ENCODE peak calls at places on chromosomes 2 and 18, in four cellular contexts. P is lower lobe of right lung, Q is psoas muscle, T is heart left ventricle. J is an unnamed sample. For H3K27me3, the result is how much of the 10 kb centered on the place peaks cover.

GRCh38 chr18:42931501-42931900 is 184.0 kb downstream of the RIT2 start:
- DNase-seq in P (no peak), Q (no peak), T (no peak), J (no peak)

GRCh38 chr18:12968619-12969018 is 20.8 kb downstream of the SEH1L start:
- DNase-seq in P (no peak), Q (no peak), T (no peak), J (no peak)

GRCh38 chr18:36650206-36650605 is 178.6 kb downstream of the TPGS2 start:
- DNase-seq in P (no peak), Q (no peak), T (no peak), J (no peak)

GRCh38 chr2:235641333-235641732 is 147.5 kb downstream of the AGAP1 start:
- DNase-seq in P (no peak), Q (no peak), T (no peak), J (peak)

GRCh38 chr2:182078988-182079602 is 93.4 kb downstream of the PPP1R1C start:
- DNase-seq in P (no peak), Q (no peak), T (no peak), J (no peak)

GRCh38 chr2:30484145-30484544 is 37.1 kb downstream of the LCLAT1 start:
- DNase-seq in P (no peak), Q (no peak), T (no peak), J (no peak)

GRCh38 chr2:9377461-9378097 is 45.7 kb downstream of the ITGB1BP1 start:
- DNase-seq in P (no peak), Q (no peak), T (no peak), J (no peak)

GRCh38 chr2:162768646-162769045 is 69.9 kb downstream of the KCNH7 start:
- DNase-seq in P (no peak), Q (no peak), T (no peak), J (no peak)

GRCh38 chr18:57426187-57426586 is 9.0 kb upstream of the ONECUT2 start:
- DNase-seq in P (no peak), Q (no peak), T (no peak), J (no peak)

GRCh38 chr2:105655244-105655643 is 89.5 kb upstream of the NCK2 start:
- DNase-seq in P (no peak), Q (no peak), T (no peak), J (no peak)

GRCh38 chr2:221228214-221228769 is 343.8 kb downstream of the EPHA4 start:
- DNase-seq in P (no peak), Q (no peak), T (no peak), J (no peak)

DNA sequence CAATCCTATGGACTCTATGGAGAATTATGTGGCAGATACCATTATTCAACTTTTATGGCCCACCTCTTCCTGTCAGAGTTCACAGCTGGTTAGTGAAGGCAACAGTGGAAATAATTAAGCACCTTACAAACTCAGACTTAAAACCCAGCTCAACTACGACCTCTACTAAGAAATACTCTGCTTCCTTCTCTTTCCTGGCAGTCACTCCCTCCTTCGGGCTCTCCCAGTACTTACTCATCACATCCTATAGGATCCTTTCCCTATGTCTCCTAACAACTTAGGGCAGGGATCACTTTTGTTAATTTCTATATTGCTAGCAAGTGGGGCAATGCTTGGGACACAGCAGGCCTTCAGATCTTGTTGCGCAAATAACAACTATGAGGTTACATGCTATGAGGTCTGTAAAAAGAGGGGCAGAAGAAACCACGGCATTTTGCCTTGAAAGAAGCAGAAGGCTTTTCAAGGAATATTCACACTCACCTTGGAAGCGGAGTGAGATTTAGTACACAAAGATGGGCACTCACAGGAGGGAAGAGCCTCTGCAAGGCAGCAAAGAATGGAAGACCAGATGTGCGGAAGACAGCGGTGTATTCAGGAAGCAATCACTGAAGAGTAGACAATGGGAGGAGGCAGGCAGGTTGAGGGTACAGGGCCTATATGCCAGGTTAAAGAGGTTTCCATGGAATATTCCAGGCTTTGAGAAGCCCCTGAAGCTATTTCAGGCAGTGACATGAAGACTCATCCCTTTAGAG is 2.1 kb downstream of the STK39 start:
- DNase-seq in P (no peak), Q (no peak), T (no peak), J (no peak)
- H3K4me3 ChIP-seq in P (no peak), Q (peak), T (no peak), J (no peak)

DNA sequence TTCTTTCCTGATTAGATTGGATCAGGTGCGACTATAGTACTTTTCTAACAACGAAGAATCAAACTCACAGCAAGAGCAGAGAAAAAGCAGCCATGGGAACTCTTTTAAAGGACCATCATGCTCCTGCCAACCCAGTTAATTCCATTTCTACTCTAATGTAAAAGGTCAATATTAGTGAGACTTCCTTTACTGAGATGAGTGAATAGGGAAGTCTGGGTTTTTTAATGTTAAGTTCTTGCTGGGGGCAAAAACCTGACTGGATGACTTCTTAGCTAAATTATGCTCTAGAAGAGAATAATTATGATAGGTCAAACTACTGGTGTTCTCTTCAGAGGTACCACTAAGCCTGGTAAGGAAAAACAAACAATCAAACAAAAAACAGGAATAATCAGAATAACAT is 8.4 kb downstream of the SRBD1 start:
- DNase-seq in P (no peak), Q (no peak), T (no peak), J (no peak)
- TF ChIP-seq CTCF in P (no peak), Q (no peak), T (no peak), J (no peak)

GRCh38 chr18:48943736-48944527 is 6.8 kb downstream of the SMAD7 start:
- DNase-seq in P (no peak), Q (no peak), T (no peak), J (no peak)

GRCh38 chr18:48942086-48942485 is 8.7 kb downstream of the SMAD7 start:
- DNase-seq in P (no peak), Q (no peak), T (no peak), J (no peak)

GRCh38 chr18:48944634-48945033 is 6.1 kb downstream of the SMAD7 start:
- DNase-seq in P (no peak), Q (no peak), T (no peak), J (no peak)

GRCh38 chr18:48942554-48943261 is 8.1 kb downstream of the SMAD7 start:
- DNase-seq in P (no peak), Q (no peak), T (no peak), J (no peak)

DNA sequence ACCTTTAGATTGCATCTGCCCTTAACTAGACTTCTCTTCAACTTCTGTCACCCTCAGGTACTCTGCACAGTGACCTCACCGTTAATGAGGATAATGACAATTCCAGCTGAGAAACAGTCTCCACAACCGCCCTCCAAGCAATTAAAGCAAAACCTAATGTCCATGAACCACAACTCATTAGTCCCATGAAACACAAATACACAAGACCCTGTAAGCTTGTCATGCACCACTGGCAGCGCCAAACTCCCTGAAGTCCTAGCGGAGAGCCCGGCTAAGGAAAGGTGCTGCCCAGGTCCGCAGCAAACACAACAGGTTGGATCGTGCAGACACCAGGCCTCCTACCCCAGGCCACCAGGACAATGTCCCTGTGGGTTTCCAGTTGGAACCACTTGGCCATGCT is 7.4 kb downstream of the SMAD7 start:
- DNase-seq in P (no peak), Q (no peak), T (no peak), J (no peak)
- H3K27me3 ChIP-seq in P (under half), Q (under half), T (under half), J (under half)

GRCh38 chr2:25615395-25615794 is 58.0 kb downstream of the DTNB start:
- DNase-seq in P (no peak), Q (no peak), T (no peak), J (no peak)
- H3K4me3 ChIP-seq in P (no peak), Q (no peak), T (no peak), J (no peak)

DNA sequence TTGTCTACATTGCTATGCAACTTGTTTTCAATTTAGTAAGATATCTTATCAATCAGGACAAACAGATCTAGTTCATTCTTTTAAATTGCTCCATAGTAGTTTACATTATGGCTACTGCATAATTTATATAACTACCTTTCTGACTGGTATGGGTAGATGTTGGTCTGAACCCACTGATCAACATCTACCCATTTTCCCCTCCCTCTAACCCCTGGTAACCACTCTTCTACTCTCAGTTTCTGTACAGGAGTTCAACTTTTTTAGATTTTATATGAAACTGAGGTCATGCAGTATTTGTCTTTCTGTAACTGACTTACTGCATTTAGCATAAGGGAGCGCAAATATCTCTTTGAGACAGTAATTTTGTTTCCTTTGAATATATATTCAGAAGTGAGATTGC is 73.2 kb downstream of the ITSN2 start:
- DNase-seq in P (no peak), Q (no peak), T (no peak), J (no peak)
- TF ChIP-seq CTCF in P (no peak), Q (no peak), T (no peak), J (no peak)

DNA sequence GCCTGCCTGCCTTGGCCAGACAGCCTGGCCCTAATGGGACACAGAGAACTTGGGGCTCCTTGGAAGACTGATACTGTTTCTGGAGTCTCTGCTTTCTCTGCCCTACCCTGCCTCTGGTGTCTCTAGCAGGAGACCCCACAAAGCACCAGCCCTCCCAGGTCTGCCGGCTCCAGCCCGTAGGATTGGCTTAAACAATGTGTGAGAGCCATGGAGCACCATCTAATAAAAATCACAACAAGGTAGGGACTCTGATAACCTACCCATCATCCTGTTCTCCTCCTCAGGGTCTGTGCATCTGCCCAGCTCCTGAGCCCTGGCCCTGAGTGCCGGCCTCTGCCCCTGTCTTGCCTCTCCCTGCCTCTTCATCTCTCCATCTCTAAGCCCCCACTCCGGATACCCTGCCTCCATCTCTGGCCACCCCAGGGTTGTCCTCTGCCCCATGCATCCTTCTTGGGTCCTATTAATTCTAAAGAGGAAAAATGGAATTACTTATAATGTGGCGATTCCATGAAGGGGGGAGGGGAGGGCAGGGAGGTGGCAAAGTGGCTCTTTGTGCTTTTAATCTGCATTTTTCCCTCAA is 1.2 kb upstream of the ECEL1 start:
- DNase-seq in P (peak), Q (no peak), T (no peak), J (no peak)
- H3K27me3 ChIP-seq in P (half or more), Q (under half), T (half or more), J (under half)

GRCh38 chr2:112140413-112140802 is 2.2 kb downstream of the FBLN7 start:
- DNase-seq in P (no peak), Q (no peak), T (no peak), J (peak)
- H3K4me3 ChIP-seq in P (peak), Q (peak), T (no peak), J (no peak)

DNA sequence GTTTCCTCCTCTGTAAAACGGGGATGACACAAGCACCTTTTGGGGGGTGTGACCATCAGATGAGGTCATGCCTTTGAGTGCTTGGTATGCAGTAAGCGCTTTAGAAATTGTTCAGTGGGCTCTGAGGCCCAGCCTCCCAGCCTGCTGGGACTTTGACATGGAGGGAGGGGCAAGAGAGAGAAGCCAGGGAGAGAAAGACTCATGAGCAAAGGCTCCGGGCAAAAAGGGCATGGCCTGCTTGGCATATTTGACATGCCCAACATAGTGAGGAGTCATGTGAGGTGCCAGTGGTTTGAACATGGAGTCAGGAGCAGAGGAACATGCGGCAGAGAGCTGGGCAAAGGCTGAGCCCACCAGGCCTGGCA is 14.0 kb downstream of the TNS1 start:
- DNase-seq in P (no peak), Q (no peak), T (no peak), J (no peak)
- TF ChIP-seq CTCF in P (no peak), Q (no peak), T (no peak), J (no peak)

GRCh38 chr18:77911973-77912372 is 662.3 kb downstream of the GALR1 start:
- DNase-seq in P (no peak), Q (no peak), T (no peak), J (no peak)
- H3K27me3 ChIP-seq in P (under half), Q (under half), T (under half), J (under half)